ENCODE peak calls at places on chromosomes 5 and 9, in seven cellular contexts. B, L, J, Q, Z, H and F are unnamed samples.

GRCh38 chr5:127963233-127963632 is 120.3 kb upstream of the SLC12A2 start:
- DNase-seq in B (no peak), L (no peak), J (no peak), Q (no peak), Z (no peak), H (no peak), F (no peak)

GRCh38 chr5:6377121-6377520 is 1.2 kb downstream of the MED10 start:
- DNase-seq in B (no peak), L (no peak), J (no peak), Q (no peak), Z (no peak), H (no peak), F (no peak)

GRCh38 chr5:136016945-136017530 is 11.8 kb upstream of the TGFBI start:
- DNase-seq in B (peak), L (no peak), J (peak), Q (no peak), Z (no peak), H (no peak), F (no peak)

GRCh38 chr5:105680858-105681257 is 1989.9 kb downstream of the EFNA5 start:
- DNase-seq in B (no peak), L (no peak), J (no peak), Q (no peak), Z (no peak), H (no peak), F (no peak)

GRCh38 chr9:109150925-109151547 is 16.0 kb downstream of the FRRS1L start:
- DNase-seq in B (no peak), L (no peak), J (no peak), Q (no peak), Z (no peak), H (no peak), F (no peak)

GRCh38 chr9:109602987-109603386 is 104.9 kb upstream of the PTPN3 start:
- DNase-seq in B (no peak), L (no peak), J (no peak), Q (no peak), Z (no peak), H (no peak), F (no peak)

GRCh38 chr9:108599571-108599970 is 256.2 kb downstream of the ACTL7B start:
- DNase-seq in B (no peak), L (no peak), J (no peak), Q (no peak), Z (no peak), H (no peak), F (no peak)

GRCh38 chr9:121169094-121169601 is 32.5 kb downstream of the RAB14 start:
- DNase-seq in B (no peak), L (no peak), J (no peak), Q (no peak), Z (no peak), H (no peak), F (no peak)

GRCh38 chr9:88781500-88782391 is 209.5 kb upstream of the S1PR3 start:
- DNase-seq in B (no peak), L (no peak), J (no peak), Q (peak), Z (no peak), H (no peak), F (peak)

GRCh38 chr5:171367424-171368370 is 20.0 kb upstream of the NPM1 start:
- DNase-seq in B (no peak), L (peak), J (no peak), Q (no peak), Z (no peak), H (no peak), F (no peak)

GRCh38 chr5:168796840-168797548 is 217.8 kb upstream of the PANK3 start:
- DNase-seq in B (peak), L (no peak), J (no peak), Q (no peak), Z (no peak), H (no peak), F (no peak)